ENCODE peak calls at places on chromosome 9, in five cellular contexts. S is hepatocyte, N is heart right ventricle, A is BE2C, W is A549. O is an unnamed sample. For H3K9me3, the result is how much of the 10 kb centered on the place peaks cover.

GRCh38 chr9:116958886-116959285 is 271.8 kb downstream of the TRIM32 start:
- DNase-seq in A (no peak), N (no peak), W (no peak), S (no peak), O (no peak)

GRCh38 chr9:19517202-19517942 is 108.6 kb downstream of the ACER2 start:
- DNase-seq in S (no peak), N (no peak), W (no peak), A (peak), O (no peak)

GRCh38 chr9:19513671-19514275 is 105.0 kb downstream of the ACER2 start:
- DNase-seq in N (no peak), W (no peak), S (no peak), A (no peak), O (no peak)

GRCh38 chr9:136328011-136328621 is 777 bp downstream of the GPSM1 start:
- DNase-seq in A (no peak), W (no peak), S (peak), N (no peak), O (peak)

GRCh38 chr9:109968332-109968657 is 188.3 kb downstream of the PALM2AKAP2 start:
- DNase-seq in A (no peak), W (no peak), S (no peak), N (no peak), O (no peak)

GRCh38 chr9:36855443-36856315 is 178.4 kb downstream of the PAX5 start:
- DNase-seq in A (peak), N (no peak), S (peak), W (peak), O (no peak)

GRCh38 chr9:125748511-125749099 is 1.4 kb downstream of the PBX3 start:
- DNase-seq in S (peak), A (peak), W (no peak), N (no peak), O (no peak)

GRCh38 chr9:74379718-74380117 is 117.4 kb upstream of the RORB start:
- DNase-seq in N (no peak), S (peak), A (peak), W (peak), O (no peak)

GRCh38 chr9:4555251-4555650 is 65.0 kb downstream of the SLC1A1 start:
- DNase-seq in S (no peak), N (peak), A (no peak), W (no peak), O (no peak)

GRCh38 chr9:99607852-99608448 is 213.7 kb upstream of the NR4A3 start:
- DNase-seq in N (no peak), S (no peak), W (no peak), A (no peak), O (no peak)

GRCh38 chr9:137486545-137487453 is 27.7 kb upstream of the NSMF start:
- DNase-seq in N (no peak), W (no peak), S (no peak), A (no peak), O (no peak)

GRCh38 chr9:87792831-87793288 is 66.9 kb downstream of the CTSL start:
- DNase-seq in S (peak), A (no peak), W (peak), N (peak), O (peak)

GRCh38 chr9:112887377-112887776 is 3.3 kb downstream of the SLC46A2 start:
- DNase-seq in W (no peak), A (no peak), S (no peak), N (no peak), O (no peak)

GRCh38 chr9:76112151-76112550 is 221.7 kb downstream of the PCSK5 start:
- DNase-seq in N (no peak), S (no peak), W (no peak), A (no peak), O (no peak)

GRCh38 chr9:97852399-97853055 is 499 bp upstream of the FOXE1 start:
- DNase-seq in A (no peak), W (no peak), S (no peak), N (no peak), O (no peak)
- H3K9me3 ChIP-seq in A (under half), W (under half), S (under half), N (under half), O (under half)

GRCh38 chr9:11206925-11207324 is 594.1 kb upstream of the PTPRD start:
- DNase-seq in W (no peak), N (no peak), A (no peak), S (no peak), O (no peak)
- H3K9me3 ChIP-seq in W (under half), N (under half), A (under half), S (under half), O (under half)

GRCh38 chr9:96771124-96771523 is 6.8 kb downstream of the ZNF510 start:
- DNase-seq in S (no peak), A (no peak), W (no peak), N (no peak), O (no peak)

GRCh38 chr9:96762562-96762961 is 15.3 kb downstream of the ZNF510 start:
- DNase-seq in S (no peak), W (no peak), A (no peak), N (no peak), O (no peak)

GRCh38 chr9:96769989-96770388 is 7.9 kb downstream of the ZNF510 start:
- DNase-seq in S (no peak), N (no peak), W (no peak), A (no peak), O (no peak)

DNA sequence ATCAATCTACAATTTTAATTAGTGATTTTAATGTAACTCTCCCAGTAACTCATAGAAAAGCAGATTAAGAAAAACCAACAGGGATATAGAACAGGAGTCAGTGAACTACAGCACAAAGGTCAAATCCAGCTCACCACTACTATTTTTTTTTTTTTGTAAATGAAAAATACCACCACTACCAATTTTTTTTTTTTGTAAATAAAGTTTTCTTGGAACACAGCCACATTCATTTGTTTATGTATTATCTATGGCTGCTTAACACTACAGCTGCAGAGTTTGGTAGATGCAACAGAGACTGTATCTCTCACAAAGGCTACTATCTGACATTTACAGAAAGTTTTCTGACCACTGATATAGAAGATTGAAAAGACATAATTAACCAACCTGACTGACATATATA is 11.7 kb downstream of the ZNF510 start:
- DNase-seq in S (no peak), W (no peak), A (no peak), N (no peak), O (no peak)
- H3K9me3 ChIP-seq in S (half or more), W (half or more), A (under half), N (half or more), O (half or more)

GRCh38 chr9:26341545-26341944 is 551.1 kb downstream of the CAAP1 start:
- DNase-seq in W (no peak), S (no peak), N (no peak), A (no peak), O (no peak)

DNA sequence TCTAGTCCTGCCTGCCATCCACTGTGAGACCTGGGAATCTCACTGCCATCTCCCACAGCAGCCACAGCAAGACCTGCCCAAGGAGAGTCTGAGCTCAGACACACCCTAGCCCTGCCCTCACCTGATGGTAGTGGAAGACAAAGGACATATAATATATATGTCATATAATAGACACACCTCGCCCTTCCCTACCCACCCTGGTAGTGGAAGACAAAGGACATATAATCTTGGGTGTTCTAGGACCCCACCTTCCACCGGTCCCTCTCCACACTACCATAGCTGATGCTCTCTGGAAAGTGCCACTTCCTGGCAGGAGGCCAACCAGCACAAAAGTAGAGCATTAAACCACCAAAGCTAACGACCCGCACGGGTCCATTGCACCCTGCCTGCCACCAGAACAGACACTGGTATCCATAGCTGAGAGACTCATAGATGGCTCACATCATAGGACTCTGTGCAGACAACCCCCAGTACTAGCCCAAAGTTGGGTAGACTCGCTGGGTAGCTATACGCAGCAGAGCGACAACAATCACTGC is 545.6 kb downstream of the CAAP1 start:
- DNase-seq in A (peak), N (no peak), W (no peak), S (no peak), O (no peak)
- H3K9me3 ChIP-seq in A (under half), N (under half), W (under half), S (under half), O (under half)

O was measured in breast epithelium.